ENCODE peak calls at places on chromosomes 4 and X, in eight cellular contexts. P is stomach, D is heart left ventricle, M is tibial nerve, L is PC-9, T is left lung, V is psoas muscle, Q is ovary. Z is an unnamed sample.

GRCh38 chr4:74317616-74318256 is 9.5 kb downstream of the EPGN start:
- DNase-seq in P (no peak), D (no peak), M (no peak), L (no peak), T (no peak), V (no peak), Q (no peak), Z (no peak)

GRCh38 chrX:13046035-13046851 is 1.8 kb upstream of the FAM9C start:
- DNase-seq in P (no peak), D (no peak), M (no peak), L (peak; percentile 45), T (no peak), V (no peak), Q (no peak), Z (peak; percentile 48)

GRCh38 chrX:2628751-2629315 is 62.3 kb upstream of the CD99 start:
- DNase-seq in P (no peak), D (no peak), M (no peak), L (peak; percentile 40), T (no peak), V (no peak), Q (no peak), Z (no peak)

GRCh38 chr4:129422277-129422676 is 326.3 kb downstream of the C4orf33 start:
- DNase-seq in P (no peak), D (no peak), M (no peak), L (no peak), T (no peak), V (no peak), Q (no peak), Z (no peak)

GRCh38 chrX:155071694-155072215 is 447 bp downstream of the BRCC3 start:
- DNase-seq in P (no peak), D (no peak), M (no peak), L (peak; percentile 35), T (no peak), V (peak; percentile 57), Q (no peak), Z (no peak)

GRCh38 chr4:127400736-127401346 is 231.9 kb upstream of the INTU start:
- DNase-seq in P (peak; percentile 51), D (no peak), M (peak; percentile 19), L (peak; percentile 47), T (peak; percentile 54), V (peak; percentile 60), Q (peak; percentile 31), Z (peak; percentile 25)

GRCh38 chrX:51421972-51422371 is 74.4 kb downstream of the NUDT11 start:
- DNase-seq in P (no peak), D (no peak), M (no peak), L (no peak), T (no peak), V (no peak), Q (no peak), Z (no peak)

GRCh38 chrX:39915596-39915995 is 182.2 kb downstream of the BCOR start:
- DNase-seq in P (no peak), D (no peak), M (no peak), L (no peak), T (no peak), V (no peak), Q (no peak), Z (no peak)

GRCh38 chrX:103586314-103586646 is 965 bp downstream of the TCEAL4 start:
- DNase-seq in P (peak; percentile 29), D (no peak), M (no peak), L (no peak), T (no peak), V (peak; percentile 48), Q (peak; percentile 45), Z (no peak)

GRCh38 chrX:143988356-143988755 is 104.5 kb downstream of the UBE2NL start:
- DNase-seq in P (no peak), D (no peak), M (no peak), L (no peak), T (no peak), V (no peak), Q (no peak), Z (no peak)

GRCh38 chr4:173231916-173232315 is 63.3 kb downstream of the GALNT7 start:
- DNase-seq in P (no peak), D (no peak), M (no peak), L (no peak), T (no peak), V (no peak), Q (no peak), Z (no peak)

GRCh38 chr4:20283039-20283438 is 31.3 kb downstream of the SLIT2 start:
- DNase-seq in P (no peak), D (no peak), M (no peak), L (no peak), T (no peak), V (no peak), Q (no peak), Z (no peak)

GRCh38 chr4:83582289-83582756 is 46.4 kb downstream of the GPAT3 start:
- DNase-seq in P (peak; percentile 54), D (no peak), M (no peak), L (no peak), T (no peak), V (no peak), Q (no peak), Z (no peak)

GRCh38 chr4:22410645-22411247 is 105.1 kb downstream of the ADGRA3 start:
- DNase-seq in P (no peak), D (no peak), M (no peak), L (peak; percentile 44), T (no peak), V (no peak), Q (no peak), Z (peak; percentile 3)

GRCh38 chrX:154349359-154349935 is 25.0 kb downstream of the FLNA start:
- DNase-seq in P (no peak), D (no peak), M (no peak), L (no peak), T (peak; percentile 31), V (peak; percentile 30), Q (no peak), Z (no peak)

GRCh38 chr4:126268106-126268505 is 953.4 kb downstream of the FAT4 start:
- DNase-seq in P (no peak), D (no peak), M (no peak), L (no peak), T (no peak), V (no peak), Q (no peak), Z (no peak)

GRCh38 chrX:13283512-13283911 is 36.3 kb downstream of the ATXN3L start:
- DNase-seq in P (no peak), D (no peak), M (no peak), L (no peak), T (no peak), V (no peak), Q (no peak), Z (no peak)

GRCh38 chr4:85842540-85842939 is 367.6 kb downstream of the ARHGAP24 start:
- DNase-seq in P (no peak), D (no peak), M (no peak), L (no peak), T (peak; percentile 44), V (no peak), Q (no peak), Z (no peak)

GRCh38 chrX:7233632-7234406 is 85.9 kb upstream of the PUDP start:
- DNase-seq in P (no peak), D (no peak), M (no peak), L (no peak), T (no peak), V (no peak), Q (no peak), Z (no peak)

GRCh38 chr4:108885211-108885610 is 122.4 kb upstream of the ETNPPL start:
- DNase-seq in P (no peak), D (no peak), M (no peak), L (no peak), T (no peak), V (no peak), Q (no peak), Z (no peak)

GRCh38 chr4:89765966-89766365 is 71.0 kb downstream of the SNCA start:
- DNase-seq in P (no peak), D (no peak), M (no peak), L (no peak), T (no peak), V (no peak), Q (peak; percentile 29), Z (no peak)

GRCh38 chrX:108590496-108590895 is 145.9 kb downstream of the IRS4 start:
- DNase-seq in P (no peak), D (no peak), M (no peak), L (no peak), T (no peak), V (no peak), Q (no peak), Z (no peak)

GRCh38 chrX:108582151-108582550 is 142.5 kb downstream of the COL4A5 start:
- DNase-seq in P (no peak), D (no peak), M (no peak), L (no peak), T (no peak), V (no peak), Q (no peak), Z (no peak)

GRCh38 chrX:108584617-108585211 is 145.1 kb downstream of the COL4A5 start:
- DNase-seq in P (no peak), D (no peak), M (no peak), L (peak; percentile 35), T (no peak), V (no peak), Q (no peak), Z (peak; percentile 7)
- TF ChIP-seq CTCF in P (no peak), D (no peak), M (no peak), L (peak; percentile 71), T (peak; percentile 6), V (peak; percentile 22), Q (no peak), Z (peak; percentile 59)

DNA sequence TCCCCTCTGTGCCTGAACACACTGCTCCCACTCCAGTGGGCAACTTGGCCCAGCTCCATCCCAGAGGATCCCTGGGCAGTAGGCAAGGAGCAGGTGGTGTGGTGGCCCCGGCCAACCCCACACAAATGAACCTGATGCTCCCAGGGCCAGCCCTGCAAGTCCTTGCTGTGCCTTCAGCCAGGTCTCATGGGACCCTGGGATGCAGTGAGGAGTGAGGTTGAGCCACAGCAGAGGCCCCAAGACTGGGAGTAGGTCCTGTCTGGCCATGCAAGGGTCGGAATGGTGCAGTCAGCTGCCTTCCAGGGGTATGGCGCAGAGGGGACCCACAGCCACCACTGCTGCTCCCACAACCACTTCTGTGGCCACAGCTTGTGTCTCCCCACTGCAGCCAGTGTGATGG is 234.5 kb upstream of the DKK2 start:
- DNase-seq in P (no peak), D (no peak), M (no peak), L (no peak), T (no peak), V (peak; percentile 40), Q (no peak), Z (no peak)
- TF ChIP-seq CTCF in P (no peak), D (no peak), M (no peak), L (no peak), T (no peak), V (no peak), Q (no peak), Z (no peak)

DNA sequence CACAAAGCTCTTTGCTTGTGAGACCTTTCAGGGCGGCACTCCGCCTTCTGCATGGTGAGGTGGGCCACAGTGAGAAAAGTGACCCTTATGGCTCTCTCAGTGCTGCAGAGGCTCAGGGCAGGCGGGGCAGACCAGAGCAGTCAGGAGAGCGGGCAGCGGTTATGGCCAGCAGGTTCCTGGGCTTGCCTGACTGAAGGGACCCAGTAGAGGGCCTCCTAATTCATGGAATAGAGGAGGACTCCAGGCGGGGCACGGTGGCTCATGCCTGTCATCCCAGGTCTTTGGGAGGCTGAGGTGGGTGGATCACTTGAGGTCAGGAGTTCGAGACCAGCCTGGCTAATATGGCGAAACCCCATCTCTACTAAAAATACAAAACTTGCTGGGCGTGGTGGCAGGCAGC is 91.4 kb downstream of the CLNK start:
- DNase-seq in P (no peak), D (no peak), M (no peak), L (no peak), T (no peak), V (no peak), Q (no peak), Z (no peak)
- TF ChIP-seq CTCF in P (no peak), D (no peak), M (no peak), L (no peak), T (no peak), V (no peak), Q (no peak), Z (no peak)

GRCh38 chrX:83934220-83934619 is 73.3 kb downstream of the CYLC1 start:
- DNase-seq in P (no peak), D (no peak), M (no peak), L (no peak), T (no peak), V (no peak), Q (no peak), Z (no peak)
- TF ChIP-seq CTCF in P (no peak), D (no peak), M (no peak), L (peak; percentile 39), T (no peak), V (peak; percentile 10), Q (no peak), Z (peak; percentile 24)

Z was measured in GM13977.